ENCODE peak calls at places on chromosomes 13 and 19, in eight cellular contexts. P, H, U, S, T, C, N and I are unnamed samples.

GRCh38 chr13:73754727-73755292 is 379.4 kb downstream of the KLF12 start:
- DNase-seq in N (peak), U (no peak), T (no peak), P (no peak), H (peak), C (no peak), S (peak), I (peak)

GRCh38 chr19:16198363-16198636 is 589 bp downstream of the AP1M1 start:
- DNase-seq in T (no peak), H (no peak), C (no peak), P (no peak), U (no peak), N (no peak), S (no peak), I (no peak)

GRCh38 chr19:39568604-39569003 is 28.6 kb upstream of the EID2 start:
- DNase-seq in C (no peak), T (no peak), P (no peak), S (peak), U (no peak), H (peak), N (no peak), I (no peak)

GRCh38 chr13:32370805-32371204 is 55.5 kb downstream of the BRCA2 start:
- DNase-seq in H (no peak), P (no peak), C (no peak), T (no peak), N (no peak), U (no peak), S (no peak), I (no peak)

GRCh38 chr19:10478476-10478875 is 24.7 kb downstream of the KEAP1 start:
- DNase-seq in T (no peak), U (no peak), N (no peak), C (no peak), S (no peak), H (no peak), P (peak), I (peak)

GRCh38 chr19:10769533-10770491 is 51.9 kb downstream of the DNM2 start:
- DNase-seq in C (peak), S (peak), U (peak), H (peak), N (peak), T (no peak), P (no peak), I (peak)

GRCh38 chr19:4851551-4852290 is 15.7 kb downstream of the PLIN3 start:
- DNase-seq in U (peak), H (peak), C (peak), S (peak), P (no peak), N (peak), T (peak), I (peak)

GRCh38 chr19:17405250-17406038 is at the start of gene BST2:
- DNase-seq in S (peak), C (peak), U (peak), H (no peak), N (peak), T (peak), P (no peak), I (peak)

GRCh38 chr13:72127031-72127430 is 260.0 kb upstream of the DACH1 start:
- DNase-seq in C (no peak), T (no peak), U (no peak), P (no peak), H (no peak), S (no peak), N (no peak), I (no peak)

GRCh38 chr13:44368062-44368591 is 5.5 kb upstream of the SERP2 start:
- DNase-seq in T (no peak), C (no peak), H (peak), U (no peak), N (no peak), S (peak), P (peak), I (peak)

GRCh38 chr13:101291216-101291615 is 125.1 kb downstream of the NALCN start:
- DNase-seq in N (no peak), P (no peak), T (no peak), H (no peak), C (no peak), U (no peak), S (no peak), I (no peak)

GRCh38 chr19:38265213-38265861 is 964 bp downstream of the SPINT2 start:
- DNase-seq in S (peak), U (no peak), N (peak), C (no peak), T (peak), P (no peak), H (peak), I (no peak)

GRCh38 chr19:48896191-48896720 is 2.3 kb downstream of the TULP2 start:
- DNase-seq in C (peak), T (peak), H (no peak), N (peak), S (peak), U (peak), P (no peak), I (no peak)

GRCh38 chr13:97339989-97340361 is 94.0 kb upstream of the RAP2A start:
- DNase-seq in N (no peak), C (no peak), T (no peak), H (no peak), S (no peak), P (no peak), U (no peak), I (peak)

GRCh38 chr13:94249512-94249911 is 230.0 kb downstream of the DCT start:
- DNase-seq in H (no peak), S (peak), P (peak), U (no peak), T (no peak), N (no peak), C (no peak), I (peak)

GRCh38 chr19:46365561-46365960 is 18.7 kb downstream of the PPP5C start:
- DNase-seq in P (no peak), S (peak), U (no peak), T (no peak), N (no peak), C (no peak), H (no peak), I (no peak)

GRCh38 chr13:53822136-53822535 is 793.5 kb downstream of the OLFM4 start:
- DNase-seq in C (no peak), N (no peak), S (no peak), T (no peak), P (no peak), H (no peak), U (no peak), I (no peak)

GRCh38 chr13:49517461-49517860 is 21.7 kb downstream of the PHF11 start:
- DNase-seq in U (no peak), H (no peak), T (no peak), S (peak), C (peak), N (peak), P (no peak), I (no peak)
- TF ChIP-seq CTCF in U (no peak), H (peak), T (no peak), S (peak), C (no peak), N (peak), P (peak), I (peak)

GRCh38 chr19:51546107-51546649 is 14.7 kb upstream of the SIGLEC6 start:
- DNase-seq in U (no peak), T (no peak), H (no peak), S (no peak), C (no peak), P (no peak), N (no peak), I (no peak)
- H3K4me3 ChIP-seq in U (no peak), T (no peak), H (no peak), S (no peak), C (no peak), P (no peak), N (no peak), I (no peak)

GRCh38 chr19:23436944-23437343 is 41.7 kb upstream of the ZNF91 start:
- DNase-seq in H (peak), T (no peak), C (no peak), N (no peak), S (no peak), P (no peak), U (no peak), I (no peak)
- TF ChIP-seq CTCF in H (no peak), T (no peak), C (no peak), N (no peak), S (peak), P (no peak), U (no peak), I (peak)

GRCh38 chr13:42355841-42356575 is 84.1 kb downstream of the AKAP11 start:
- DNase-seq in H (no peak), P (no peak), T (no peak), C (no peak), U (no peak), N (no peak), S (no peak), I (no peak)

GRCh38 chr13:42354246-42355117 is 82.5 kb downstream of the AKAP11 start:
- DNase-seq in H (no peak), N (no peak), C (no peak), P (no peak), U (no peak), S (peak), T (no peak), I (peak)

GRCh38 chr13:42350141-42350540 is 78.2 kb downstream of the AKAP11 start:
- DNase-seq in S (no peak), H (no peak), N (no peak), P (no peak), C (no peak), U (no peak), T (no peak), I (no peak)

GRCh38 chr13:42360046-42360445 is 88.1 kb downstream of the AKAP11 start:
- DNase-seq in U (no peak), P (no peak), C (no peak), S (no peak), N (no peak), T (no peak), H (no peak), I (no peak)

DNA sequence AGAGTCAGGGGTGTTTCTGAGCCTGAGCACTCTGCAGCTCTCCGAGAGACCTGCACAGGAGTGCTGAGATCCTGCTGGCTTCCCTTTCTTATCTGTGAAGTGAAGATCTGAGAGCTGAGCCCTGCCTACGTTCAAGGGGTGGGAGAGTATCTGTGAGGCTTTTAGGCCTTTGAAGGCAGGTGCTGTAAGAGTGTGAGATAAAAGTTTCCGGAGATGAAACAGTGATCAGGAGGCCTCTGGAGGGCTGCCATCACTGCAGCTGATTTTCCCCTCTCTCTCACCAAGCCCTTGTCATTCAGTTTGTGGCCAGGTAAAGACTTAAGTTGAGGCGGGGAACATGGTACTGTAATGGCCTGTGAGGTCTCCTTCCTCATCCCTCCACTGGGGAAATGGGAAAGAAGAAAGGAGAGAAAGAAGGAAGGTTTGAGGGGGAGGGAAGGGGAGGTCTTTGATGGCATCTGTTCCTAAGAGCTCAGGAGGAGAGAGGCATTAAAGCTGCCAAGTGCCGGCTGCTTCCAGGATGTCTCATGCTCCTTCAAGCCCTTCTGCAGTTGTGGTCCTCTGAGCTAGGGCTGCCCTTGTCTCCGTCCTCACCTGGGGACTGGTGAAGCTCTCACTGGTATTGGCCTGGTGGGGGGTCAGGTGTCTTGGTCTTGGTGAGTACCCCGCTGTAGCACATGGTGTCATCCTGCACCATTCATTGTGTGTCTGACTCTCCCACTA is 83.3 kb downstream of the AKAP11 start:
- DNase-seq in S (no peak), C (no peak), P (no peak), T (no peak), N (no peak), U (no peak), H (no peak), I (no peak)
- H3K4me3 ChIP-seq in S (no peak), C (no peak), P (no peak), T (no peak), N (no peak), U (no peak), H (no peak), I (no peak)

GRCh38 chr13:87999141-87999765 is 328.1 kb downstream of the SLITRK5 start:
- DNase-seq in U (no peak), T (no peak), S (peak), P (peak), C (no peak), N (no peak), H (no peak), I (peak)

GRCh38 chr13:88000787-88001186 is 329.6 kb downstream of the SLITRK5 start:
- DNase-seq in N (no peak), U (no peak), S (no peak), H (no peak), P (no peak), C (no peak), T (no peak), I (no peak)

GRCh38 chr13:87999791-88000190 is 328.6 kb downstream of the SLITRK5 start:
- DNase-seq in P (no peak), U (no peak), S (peak), N (no peak), H (no peak), C (no peak), T (no peak), I (no peak)

GRCh38 chr13:88000239-88000638 is 329.1 kb downstream of the SLITRK5 start:
- DNase-seq in U (no peak), S (no peak), C (no peak), N (no peak), H (no peak), P (no peak), T (no peak), I (no peak)

DNA sequence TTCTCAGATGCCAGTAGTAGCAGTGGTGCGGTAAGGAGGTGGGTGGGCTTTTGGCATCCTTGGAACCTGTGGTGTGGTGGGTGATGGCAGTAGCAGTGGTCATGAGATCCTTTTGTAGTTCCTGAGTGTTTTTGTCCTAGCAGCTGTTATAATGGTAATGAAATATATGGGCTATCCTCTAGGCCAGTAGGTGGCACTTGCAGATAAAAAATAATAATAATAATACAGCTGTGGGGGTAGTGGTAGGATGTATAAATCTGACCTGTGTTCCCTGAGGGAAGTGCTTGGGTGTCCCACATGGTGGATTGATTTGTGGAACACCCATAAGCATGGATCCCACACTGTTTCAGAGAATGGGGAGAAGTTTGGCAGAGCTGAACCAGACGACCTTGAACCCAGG is 334.0 kb downstream of the SLITRK5 start:
- DNase-seq in H (no peak), U (no peak), T (no peak), N (no peak), P (no peak), C (no peak), S (peak), I (no peak)
- TF ChIP-seq CTCF in H (no peak), U (no peak), T (no peak), N (peak), P (no peak), C (no peak), S (peak), I (no peak)

DNA sequence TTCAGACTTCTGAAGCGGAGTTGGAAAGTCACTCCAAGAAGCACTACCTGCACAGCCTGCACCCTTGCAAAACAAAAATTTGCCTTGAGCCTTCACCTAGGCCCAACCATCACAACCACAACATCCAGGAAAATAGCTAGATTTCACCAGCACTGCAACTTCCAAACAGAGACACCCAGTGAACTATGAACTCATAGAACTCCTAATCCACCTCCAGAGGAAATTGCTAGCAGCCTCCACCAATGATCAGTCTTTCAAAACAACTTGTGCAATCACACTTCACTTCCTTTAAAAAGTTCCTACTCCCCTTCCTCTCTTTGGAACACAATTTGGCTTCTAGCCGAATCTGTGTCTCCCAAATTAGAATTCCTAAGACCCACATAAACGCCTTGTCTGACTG is 489.1 kb upstream of the ARGLU1 start:
- DNase-seq in N (no peak), P (no peak), U (no peak), C (no peak), S (no peak), H (no peak), T (no peak), I (no peak)
- H3K4me3 ChIP-seq in N (no peak), P (no peak), U (no peak), C (no peak), S (no peak), H (no peak), T (no peak), I (no peak)

GRCh38 chr19:13151605-13152355 is 1.6 kb downstream of the IER2 start:
- DNase-seq in H (peak), T (peak), N (peak), U (peak), S (peak), C (peak), P (peak), I (peak)
- TF ChIP-seq CTCF in H (no peak), T (no peak), N (no peak), U (peak), S (peak), C (no peak), P (peak), I (peak)